ENCODE peak calls at places on chromosomes 1 and 21, in eight cellular contexts. M is PC-3; U is K562; Y is brain microvascular endothelial cell; T is progenitor cell of endocrine pancreas; G is stimulated activated CD8-positive, alpha-beta memory T cell treated with anti-CD3 and anti-CD28 coated beads, Interleukin-7, amount 100 ng/mL, for 24 hours; R is activated effector memory CD4-positive, alpha-beta T cell treated with Interleukin-2 at 50 U/mL for 16 hours; E is fibroblast of pulmonary artery. Q is an unnamed sample.

GRCh38 chr1:10431065-10431730 is 965 bp downstream of the CENPS start:
- DNase-seq in R (no peak), U (peak), T (no peak), Y (no peak), M (peak), G (no peak), E (no peak), Q (peak)

GRCh38 chr1:46529031-46529630 is 22.3 kb downstream of the KNCN start:
- DNase-seq in T (no peak), G (no peak), M (peak), R (no peak), U (no peak), Y (no peak), E (no peak), Q (no peak)

GRCh38 chr1:73106931-73107330 is 824.6 kb upstream of the NEGR1 start:
- DNase-seq in Y (no peak), M (no peak), G (no peak), R (no peak), T (no peak), U (no peak), E (no peak), Q (no peak)

GRCh38 chr1:224745388-224745787 is 129.3 kb downstream of the CNIH3 start:
- DNase-seq in M (no peak), Y (no peak), E (no peak), U (no peak), R (no peak), T (no peak), G (no peak), Q (no peak)

GRCh38 chr1:219660666-219661463 is 48.0 kb upstream of the ZC3H11B start:
- DNase-seq in M (peak), E (peak), G (no peak), Y (peak), R (no peak), U (peak), T (peak), Q (peak)

GRCh38 chr1:150511551-150511950 is 3.6 kb downstream of the ECM1 start:
- DNase-seq in M (no peak), G (no peak), R (no peak), T (no peak), U (no peak), E (no peak), Y (no peak), Q (no peak)

GRCh38 chr21:27550258-27550657 is 583.4 kb upstream of the ADAMTS5 start:
- DNase-seq in M (no peak), E (peak), T (no peak), G (no peak), U (no peak), Y (no peak), R (no peak), Q (no peak)

GRCh38 chr21:14918542-14918941 is 146.3 kb downstream of the NRIP1 start:
- DNase-seq in R (no peak), Y (no peak), M (no peak), E (peak), G (no peak), U (peak), T (no peak), Q (peak)

GRCh38 chr1:1256956-1257871 is 10.7 kb upstream of the C1QTNF12 start:
- DNase-seq in T (no peak), R (no peak), U (no peak), E (no peak), M (no peak), G (no peak), Y (no peak), Q (no peak)

GRCh38 chr1:185567006-185567405 is 167.2 kb upstream of the HMCN1 start:
- DNase-seq in M (peak), R (no peak), Y (peak), G (no peak), T (no peak), U (no peak), E (peak), Q (peak)

GRCh38 chr1:37150986-37151385 is 116.7 kb upstream of the GRIK3 start:
- DNase-seq in M (no peak), T (no peak), Y (no peak), E (no peak), U (no peak), R (no peak), G (no peak), Q (no peak)

GRCh38 chr1:24949331-24949881 is 19.3 kb upstream of the RUNX3 start:
- DNase-seq in Y (peak), M (peak), G (no peak), U (no peak), R (no peak), T (no peak), E (peak), Q (peak)

GRCh38 chr1:33182452-33182851 is 609 bp upstream of the TRIM62 start:
- DNase-seq in E (peak), U (no peak), G (no peak), R (no peak), T (no peak), Y (no peak), M (no peak), Q (peak)

GRCh38 chr1:218400624-218401023 is 55.5 kb downstream of the TGFB2 start:
- DNase-seq in T (no peak), E (no peak), G (no peak), Y (no peak), R (no peak), U (no peak), M (no peak), Q (no peak)

GRCh38 chr1:58084266-58084665 is 462.3 kb downstream of the OMA1 start:
- DNase-seq in Y (no peak), G (no peak), T (no peak), R (no peak), U (no peak), E (no peak), M (no peak), Q (no peak)

GRCh38 chr1:208170252-208170651 is 73.9 kb downstream of the PLXNA2 start:
- DNase-seq in E (no peak), Y (no peak), G (no peak), T (no peak), R (no peak), U (no peak), M (no peak), Q (no peak)

GRCh38 chr1:9320520-9321479 is 28.1 kb downstream of the SPSB1 start:
- DNase-seq in U (no peak), M (no peak), T (no peak), G (no peak), R (no peak), Y (no peak), E (no peak), Q (peak)

GRCh38 chr1:19325958-19326747 is 14.0 kb downstream of the SLC66A1 start:
- DNase-seq in G (no peak), M (no peak), Y (no peak), U (peak), T (no peak), R (no peak), E (no peak), Q (no peak)

GRCh38 chr1:227894306-227894721 is 53.4 kb downstream of the WNT9A start:
- DNase-seq in M (no peak), G (no peak), E (no peak), T (no peak), R (no peak), U (no peak), Y (no peak), Q (no peak)

GRCh38 chr1:160400284-160400645 is at the start of gene VANGL2:
- DNase-seq in R (no peak), U (peak), M (no peak), Y (peak), G (no peak), T (peak), E (peak), Q (peak)

GRCh38 chr1:94955767-94956632 is 29.1 kb upstream of the CNN3 start:
- DNase-seq in T (no peak), R (no peak), U (no peak), G (no peak), E (peak), M (peak), Y (no peak), Q (peak)

GRCh38 chr1:31795801-31796621 is 19.8 kb downstream of the SPOCD1 start:
- DNase-seq in Y (peak), E (peak), R (no peak), T (no peak), M (peak), U (peak), G (no peak), Q (peak)